ENCODE peak calls at places on chromosomes 16 and 17, in five cellular contexts. A, I, Q, Y and F are unnamed samples.

GRCh38 chr16:15542734-15543347 is 100.1 kb downstream of the MARF1 start:
- DNase-seq in Y (no peak), A (no peak), Q (no peak), I (no peak), F (no peak)

GRCh38 chr16:67415872-67416793 is at the start of gene ZDHHC1:
- DNase-seq in A (peak), Y (peak), Q (no peak), I (peak), F (peak)

GRCh38 chr17:12089809-12090384 is 69.2 kb downstream of the MAP2K4 start:
- DNase-seq in Y (peak), I (no peak), Q (no peak), A (peak), F (no peak)

GRCh38 chr17:75508848-75509450 is 6.4 kb downstream of the CASKIN2 start:
- DNase-seq in Y (no peak), A (no peak), I (no peak), Q (no peak), F (peak)

GRCh38 chr17:35700157-35700556 is 31.3 kb upstream of the RASL10B start:
- DNase-seq in I (no peak), A (peak), Y (no peak), Q (no peak), F (no peak)

GRCh38 chr17:45910667-45911066 is 16.3 kb downstream of the MAPT start:
- DNase-seq in I (no peak), Q (no peak), A (no peak), Y (no peak), F (no peak)

GRCh38 chr17:71441098-71441497 is 679.7 kb upstream of the SOX9 start:
- DNase-seq in Q (no peak), Y (peak), I (no peak), A (peak), F (no peak)

GRCh38 chr17:29740017-29740416 is 117.3 kb upstream of the CORO6 start:
- DNase-seq in I (no peak), Q (no peak), Y (no peak), A (no peak), F (no peak)

GRCh38 chr17:6558276-6558675 is 1.9 kb upstream of the PITPNM3 start:
- DNase-seq in Q (no peak), A (no peak), Y (no peak), I (no peak), F (no peak)

GRCh38 chr16:89564476-89565255 is 4.2 kb downstream of the RPL13 start:
- DNase-seq in I (no peak), A (no peak), Y (no peak), Q (no peak), F (no peak)

GRCh38 chr17:41343031-41343430 is 7.6 kb downstream of the KRT33A start:
- DNase-seq in Y (no peak), Q (no peak), A (no peak), I (no peak), F (no peak)

GRCh38 chr17:41338961-41339485 is 11.6 kb downstream of the KRT33A start:
- DNase-seq in A (peak), Y (no peak), Q (no peak), I (no peak), F (no peak)

GRCh38 chr17:41340496-41340895 is 10.1 kb downstream of the KRT33A start:
- DNase-seq in A (no peak), Q (no peak), I (no peak), Y (no peak), F (no peak)

GRCh38 chr17:41340934-41341861 is 9.4 kb downstream of the KRT33A start:
- DNase-seq in A (no peak), I (no peak), Y (no peak), Q (no peak), F (no peak)

GRCh38 chr17:41339571-41340169 is 11.0 kb downstream of the KRT33A start:
- DNase-seq in Q (no peak), A (no peak), Y (no peak), I (no peak), F (no peak)
- H3K27ac ChIP-seq in Q (no peak), A (no peak), Y (no peak), I (no peak), F (no peak)

GRCh38 chr16:30417447-30418349 is 10.3 kb downstream of the ZNF771 start:
- DNase-seq in A (peak), Q (no peak), I (peak), Y (peak), F (peak)
- TF ChIP-seq POLR2A in A (no peak), Q (no peak), I (peak), Y (peak), F (no peak)

GRCh38 chr16:69319381-69319780 is 8.2 kb downstream of the VPS4A start:
- DNase-seq in Y (no peak), Q (no peak), A (no peak), I (no peak), F (no peak)
- H3K4me3 ChIP-seq in Y (no peak), Q (no peak), A (no peak), I (no peak), F (no peak)

GRCh38 chr17:80103061-80103481 is 1.7 kb downstream of the GAA start:
- DNase-seq in A (no peak), Q (no peak), I (no peak), Y (no peak), F (no peak)

GRCh38 chr17:80104956-80105375 is 3.6 kb downstream of the GAA start:
- DNase-seq in I (no peak), Q (no peak), A (no peak), Y (no peak), F (no peak)

GRCh38 chr17:80101946-80102706 is 745 bp downstream of the GAA start:
- DNase-seq in Q (peak), Y (no peak), I (no peak), A (peak), F (no peak)

GRCh38 chr17:80104321-80104955 is 3.1 kb downstream of the GAA start:
- DNase-seq in Q (no peak), I (peak), A (no peak), Y (no peak), F (no peak)

GRCh38 chr17:80103686-80104085 is 2.3 kb downstream of the GAA start:
- DNase-seq in Q (no peak), I (no peak), A (no peak), Y (no peak), F (no peak)
- H3K27ac ChIP-seq in Q (no peak), I (no peak), A (no peak), Y (no peak), F (no peak)

DNA sequence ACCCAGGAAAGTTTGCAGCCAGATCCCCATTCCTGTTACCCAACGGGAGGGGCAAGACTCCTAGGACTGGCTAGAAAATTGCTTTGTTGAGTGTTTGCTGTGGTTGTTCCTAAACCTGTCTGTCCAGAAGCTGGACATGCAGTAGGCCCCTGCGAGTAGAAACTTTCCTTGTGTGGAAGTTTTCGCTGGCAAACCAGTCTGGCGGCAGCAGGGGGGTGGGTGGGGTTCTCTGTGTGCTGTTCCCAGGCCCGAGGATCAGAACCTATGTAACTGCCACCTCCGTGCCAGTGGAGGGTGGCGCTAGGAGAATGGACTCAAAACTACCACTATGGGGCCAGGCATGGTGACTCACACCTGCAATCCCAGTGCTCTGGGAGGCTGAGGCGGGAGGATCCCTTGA is 9.2 kb downstream of the SGSM2 start:
- DNase-seq in I (peak), A (no peak), Y (no peak), Q (no peak), F (no peak)
- TF ChIP-seq POLR2A in I (no peak), A (no peak), Y (no peak), Q (no peak), F (no peak)

GRCh38 chr17:969767-970387 is 9.7 kb downstream of the NXN start:
- DNase-seq in I (peak), A (no peak), Y (no peak), Q (no peak), F (no peak)
- H3K4me3 ChIP-seq in I (no peak), A (no peak), Y (no peak), Q (no peak), F (no peak)

DNA sequence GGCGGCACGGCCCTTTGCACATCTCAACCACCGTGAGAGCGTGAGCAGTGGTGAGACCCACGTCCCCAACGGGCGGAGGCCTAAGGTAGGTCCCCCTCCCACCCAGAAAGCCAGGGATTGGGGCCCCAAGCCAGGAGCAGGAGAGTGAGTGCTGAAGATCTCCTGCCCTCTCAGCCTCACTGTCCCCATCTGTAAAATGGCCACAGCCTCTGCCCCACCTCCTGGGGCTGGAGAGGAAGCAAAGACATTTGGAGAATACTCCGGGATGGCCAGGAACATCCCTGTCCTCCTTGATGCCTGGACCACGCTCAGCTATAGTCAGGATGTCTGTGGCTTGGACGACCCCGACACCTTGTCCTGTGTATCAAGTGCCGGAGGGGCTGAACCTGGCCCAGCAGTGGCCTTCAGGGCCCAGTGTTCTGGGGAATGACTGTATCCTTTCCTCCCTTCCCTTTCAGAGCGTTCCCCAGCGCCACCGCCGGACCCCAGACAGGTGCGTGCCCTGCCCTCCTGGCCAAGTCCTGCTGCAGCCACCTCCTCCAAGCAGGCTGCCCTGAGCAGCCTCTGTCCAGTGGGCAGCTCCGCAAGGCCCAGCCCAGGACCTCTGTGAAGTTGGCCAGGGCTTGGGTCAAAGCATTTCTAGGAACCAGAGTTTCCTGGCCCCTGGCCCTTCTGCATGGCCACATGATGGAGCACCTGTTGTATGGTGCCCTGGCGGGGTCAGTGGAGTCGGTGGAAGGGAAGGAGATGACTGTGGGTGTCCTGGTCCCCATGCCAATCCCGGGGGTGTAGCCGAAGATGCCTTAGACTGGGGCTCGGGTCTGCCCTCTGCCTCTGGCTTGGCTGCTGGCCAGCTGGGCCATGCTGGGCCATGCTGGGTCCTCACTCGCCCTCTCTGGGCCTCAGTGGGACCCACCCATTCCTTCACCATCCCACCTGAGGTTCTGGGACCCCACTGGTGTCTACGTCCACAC is 38.4 kb downstream of the ADCY7 start:
- DNase-seq in A (no peak), I (peak), Q (no peak), Y (no peak), F (peak)
- H3K27ac ChIP-seq in A (peak), I (no peak), Q (no peak), Y (no peak), F (no peak)

GRCh38 chr17:79990051-79990592 is 45.5 kb downstream of the TBC1D16 start:
- DNase-seq in Y (no peak), Q (no peak), I (no peak), A (no peak), F (no peak)
- TF ChIP-seq POLR2A in Y (no peak), Q (no peak), I (no peak), A (no peak), F (no peak)

GRCh38 chr17:58232707-58233156 is 5.7 kb upstream of the LPO start:
- DNase-seq in I (peak), A (peak), Q (no peak), Y (peak), F (no peak)
- H3K4me3 ChIP-seq in I (no peak), A (no peak), Q (no peak), Y (no peak), F (no peak)